ENCODE peak calls at places on chromosomes 2 and 18, in five cellular contexts. Z, F, C, L and P are unnamed samples.

GRCh38 chr2:199201539-199201938 is 256.2 kb downstream of the SATB2 start:
- DNase-seq in F (no peak), Z (no peak), C (no peak), L (no peak), P (no peak)

GRCh38 chr2:129480790-129481189 is 498.7 kb upstream of the RAB6C start:
- DNase-seq in L (no peak), C (no peak), F (no peak), Z (no peak), P (no peak)

GRCh38 chr18:9765505-9765904 is 57.4 kb downstream of the RAB31 start:
- DNase-seq in F (no peak), L (no peak), Z (peak; percentile 45), C (peak; percentile 73), P (no peak)

GRCh38 chr2:239466046-239466754 is 65.4 kb upstream of the HDAC4 start:
- DNase-seq in L (peak; percentile 40), Z (no peak), C (no peak), F (no peak), P (no peak)

GRCh38 chr2:73925853-73926492 is 707 bp upstream of the DGUOK start:
- DNase-seq in F (no peak), L (no peak), C (no peak), Z (no peak), P (no peak)

GRCh38 chr18:74499633-74500032 is 3.5 kb downstream of the CNDP2 start:
- DNase-seq in L (peak; percentile 53), F (peak; percentile 48), C (peak; percentile 57), Z (no peak), P (peak; percentile 76)

GRCh38 chr18:26963292-26963691 is 97.8 kb upstream of the AQP4 start:
- DNase-seq in C (peak; percentile 8), L (peak; percentile 7), Z (no peak), F (no peak), P (no peak)

GRCh38 chr2:171272039-171272438 is 111.3 kb upstream of the TLK1 start:
- DNase-seq in Z (peak; percentile 88), C (peak; percentile 95), L (peak; percentile 92), F (no peak), P (peak; percentile 95)

GRCh38 chr18:58169472-58169871 is 125.4 kb downstream of the NEDD4L start:
- DNase-seq in L (no peak), Z (no peak), F (no peak), C (no peak), P (no peak)

GRCh38 chr18:2368102-2368501 is 203.2 kb downstream of the METTL4 start:
- DNase-seq in Z (no peak), L (no peak), F (no peak), C (no peak), P (no peak)
- H3K4me1 ChIP-seq in Z (no peaks in the 10 kb centered on the region), L (no peaks in the 10 kb centered on the region), F (no peaks in the 10 kb centered on the region), C (no peaks in the 10 kb centered on the region), P (no peaks in the 10 kb centered on the region)

GRCh38 chr18:49730951-49731391 is 82.4 kb downstream of the ACAA2 start:
- DNase-seq in C (peak; percentile 75), F (no peak), L (no peak), Z (no peak), P (no peak)
- H3K27ac ChIP-seq in C (no peak overlapping the region), F (no peak overlapping the region), L (no peak overlapping the region), Z (no peak overlapping the region), P (no peak overlapping the region)

DNA sequence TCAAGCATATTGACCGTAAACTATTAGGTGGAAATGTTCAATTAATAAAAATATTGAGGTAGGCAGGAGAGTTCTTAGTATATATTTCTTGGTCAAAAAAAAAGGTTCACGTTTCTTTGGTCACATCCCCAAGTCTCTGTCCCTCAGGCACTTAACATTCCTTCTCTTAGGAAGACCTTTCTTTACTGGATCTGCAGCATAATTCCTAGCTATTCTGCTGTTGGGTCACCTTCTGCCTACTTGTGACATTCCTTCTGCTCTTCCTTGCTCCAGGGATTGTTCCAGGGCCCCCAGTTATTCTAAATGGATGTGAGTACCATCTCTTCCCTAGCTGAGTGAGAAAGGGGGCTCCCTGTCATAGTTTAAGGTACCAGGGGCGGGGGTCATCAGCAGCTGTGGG is 4.2 kb downstream of the UGP2 start:
- DNase-seq in L (no peak), F (no peak), Z (no peak), C (peak; percentile 90), P (no peak)
- H3K4me1 ChIP-seq in L (peaks cover 61% of the 10 kb centered on the region), F (peaks cover 50% of the 10 kb centered on the region), Z (peaks cover 60% of the 10 kb centered on the region), C (peaks cover 2% of the 10 kb centered on the region), P (peaks cover 5% of the 10 kb centered on the region)

GRCh38 chr2:43333096-43333655 is 106.8 kb upstream of the ZFP36L2 start:
- DNase-seq in F (no peak), C (no peak), Z (no peak), L (no peak), P (no peak)
- H3K27ac ChIP-seq in F (no peak overlapping the region), C (no peak overlapping the region), Z (peak overlapping the region; percentile 28), L (peak overlapping the region; percentile 50), P (peak overlapping the region; percentile 37)